ENCODE peak calls at places on chromosomes 6 and 20, in seven cellular contexts. J, H, M, T, U, S and F are unnamed samples.
A peak's percentile ranks its signal among the peaks of the same experiment; 100 is the strongest.

GRCh38 chr6:53959717-53960116 is 151.5 kb upstream of the MLIP start:
- DNase-seq in U (no peak), H (no peak), T (peak; percentile 49), J (no peak), M (no peak), S (no peak), F (no peak)

GRCh38 chr20:32820000-32820697 is 395 bp downstream of the MAPRE1 start:
- DNase-seq in J (peak; percentile 86), S (peak; percentile 76), U (peak; percentile 73), T (peak; percentile 83), H (no peak), M (no peak), F (no peak)

GRCh38 chr20:48384147-48384818 is 443.5 kb downstream of the PREX1 start:
- DNase-seq in H (no peak), S (no peak), M (no peak), U (no peak), T (peak; percentile 10), J (no peak), F (no peak)

GRCh38 chr6:13413466-13413862 is 73.9 kb downstream of the GFOD1 start:
- DNase-seq in U (no peak), M (peak; percentile 24), J (no peak), H (no peak), S (no peak), T (peak; percentile 67), F (no peak)

GRCh38 chr6:146871613-146872465 is 273.1 kb downstream of the ADGB start:
- DNase-seq in M (no peak), U (no peak), J (no peak), H (no peak), S (no peak), T (peak; percentile 85), F (no peak)

GRCh38 chr6:15395087-15395486 is 149.2 kb downstream of the JARID2 start:
- DNase-seq in T (no peak), S (no peak), H (no peak), M (no peak), J (no peak), U (no peak), F (no peak)

GRCh38 chr6:6712979-6713514 is 124.5 kb downstream of the LY86 start:
- DNase-seq in S (no peak), M (no peak), T (peak; percentile 68), U (no peak), J (no peak), H (no peak), F (no peak)

GRCh38 chr6:108113557-108114519 is 39.3 kb upstream of the OSTM1 start:
- DNase-seq in J (peak; percentile 64), S (peak; percentile 62), M (no peak), T (peak; percentile 74), U (peak; percentile 16), H (no peak), F (no peak)

GRCh38 chr6:166580076-166581050 is 6.1 kb downstream of the RAMACL start:
- DNase-seq in U (no peak), J (no peak), H (no peak), T (peak; percentile 18), S (no peak), M (no peak), F (no peak)

GRCh38 chr6:47318236-47318974 is 8.7 kb upstream of the TNFRSF21 start:
- DNase-seq in M (no peak), S (no peak), T (no peak), U (no peak), J (no peak), H (no peak), F (no peak)

GRCh38 chr6:34671801-34672656 is 24.5 kb downstream of the ILRUN start:
- DNase-seq in H (no peak), T (peak; percentile 82), U (no peak), M (no peak), J (no peak), S (no peak), F (no peak)

GRCh38 chr20:21395666-21396044 is 1.7 kb downstream of the NKX2-4 start:
- DNase-seq in J (no peak), U (no peak), S (no peak), T (no peak), M (no peak), H (no peak), F (no peak)

GRCh38 chr20:51497542-51498467 is 44.7 kb downstream of the NFATC2 start:
- DNase-seq in H (no peak), T (peak; percentile 43), U (no peak), J (no peak), S (no peak), M (no peak), F (no peak)

GRCh38 chr20:25397081-25397480 is 6.4 kb upstream of the ABHD12 start:
- DNase-seq in H (no peak), S (no peak), M (no peak), J (no peak), U (no peak), T (no peak), F (no peak)

GRCh38 chr6:33678246-33678931 is 33.1 kb downstream of the UQCC2 start:
- DNase-seq in H (no peak), J (no peak), U (no peak), S (no peak), M (no peak), T (no peak), F (no peak)

GRCh38 chr6:112188906-112189305 is 65.5 kb downstream of the LAMA4 start:
- DNase-seq in U (no peak), T (peak; percentile 77), S (no peak), M (no peak), H (no peak), J (no peak), F (no peak)

GRCh38 chr6:136646377-136646776 is 96.2 kb upstream of the MAP7 start:
- DNase-seq in J (no peak), T (peak; percentile 37), S (no peak), U (no peak), M (no peak), H (no peak), F (no peak)

DNA sequence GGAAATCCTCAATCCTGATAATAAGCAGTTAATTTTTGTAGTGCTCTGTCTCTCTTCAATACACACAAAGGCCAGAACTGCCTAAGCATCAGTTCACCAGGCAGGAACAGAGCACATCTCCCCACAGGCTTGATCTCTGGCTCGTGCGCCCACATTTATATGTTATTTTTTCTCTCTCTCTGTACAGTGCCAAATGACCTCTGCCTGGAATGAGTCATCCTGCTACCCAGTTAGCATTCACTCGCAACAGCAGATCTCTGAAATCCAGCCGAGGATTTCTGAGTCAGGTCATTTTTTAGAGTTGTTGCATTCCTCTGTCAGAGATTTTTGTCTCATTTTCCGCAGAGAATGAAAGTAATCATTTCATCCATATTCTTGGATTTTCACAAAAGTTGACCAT is 107.1 kb downstream of the COL12A1 start:
- DNase-seq in M (peak; percentile 10), U (peak; percentile 53), T (peak; percentile 97), H (peak; percentile 18), J (no peak), S (no peak), F (peak; percentile 9)
- H3K4me1 ChIP-seq in M (peaks cover 3% of the 10 kb centered on the region), U (no peaks in the 10 kb centered on the region), T (peaks cover 67% of the 10 kb centered on the region), H (peaks cover 8% of the 10 kb centered on the region), J (no peaks in the 10 kb centered on the region), S (no peaks in the 10 kb centered on the region), F (no peaks in the 10 kb centered on the region)

GRCh38 chr6:73956305-73956704 is 260.3 kb downstream of the CD109 start:
- DNase-seq in J (no peak), U (no peak), S (no peak), M (no peak), T (no peak), H (no peak), F (no peak)

GRCh38 chr6:73951186-73951585 is 255.2 kb downstream of the CD109 start:
- DNase-seq in U (no peak), M (no peak), S (no peak), T (peak; percentile 63), J (no peak), H (no peak), F (no peak)

GRCh38 chr6:73954843-73955242 is 258.8 kb downstream of the CD109 start:
- DNase-seq in H (no peak), T (no peak), U (no peak), S (no peak), J (no peak), M (no peak), F (no peak)

GRCh38 chr6:73955800-73956199 is 259.8 kb downstream of the CD109 start:
- DNase-seq in H (no peak), T (no peak), U (no peak), J (no peak), M (no peak), S (no peak), F (no peak)
- H3K27me3 ChIP-seq in H (no peaks in the 10 kb centered on the region), T (no peaks in the 10 kb centered on the region), U (no peaks in the 10 kb centered on the region), J (no peaks in the 10 kb centered on the region), M (no peaks in the 10 kb centered on the region), S (no peaks in the 10 kb centered on the region), F (no peaks in the 10 kb centered on the region)

GRCh38 chr6:90253631-90254030 is 43.0 kb downstream of the BACH2 start:
- DNase-seq in H (no peak), M (no peak), S (no peak), U (no peak), T (no peak), J (no peak), F (no peak)
- H3K4me1 ChIP-seq in H (no peaks in the 10 kb centered on the region), M (no peaks in the 10 kb centered on the region), S (no peaks in the 10 kb centered on the region), U (no peaks in the 10 kb centered on the region), T (peaks cover 11% of the 10 kb centered on the region), J (no peaks in the 10 kb centered on the region), F (peaks cover 33% of the 10 kb centered on the region)

GRCh38 chr6:25387921-25388320 is 108.7 kb downstream of the CARMIL1 start:
- DNase-seq in S (no peak), J (no peak), M (no peak), U (no peak), T (no peak), H (no peak), F (no peak)

GRCh38 chr6:25395731-25396130 is 116.6 kb downstream of the CARMIL1 start:
- DNase-seq in J (no peak), S (no peak), H (no peak), T (no peak), M (no peak), U (no peak), F (no peak)

GRCh38 chr6:25388776-25389175 is 109.6 kb downstream of the CARMIL1 start:
- DNase-seq in J (no peak), H (no peak), M (no peak), S (no peak), U (no peak), T (no peak), F (peak; percentile 50)

GRCh38 chr6:25389501-25389900 is 110.3 kb downstream of the CARMIL1 start:
- DNase-seq in H (no peak), M (no peak), S (no peak), J (no peak), T (peak; percentile 84), U (no peak), F (peak; percentile 41)

DNA sequence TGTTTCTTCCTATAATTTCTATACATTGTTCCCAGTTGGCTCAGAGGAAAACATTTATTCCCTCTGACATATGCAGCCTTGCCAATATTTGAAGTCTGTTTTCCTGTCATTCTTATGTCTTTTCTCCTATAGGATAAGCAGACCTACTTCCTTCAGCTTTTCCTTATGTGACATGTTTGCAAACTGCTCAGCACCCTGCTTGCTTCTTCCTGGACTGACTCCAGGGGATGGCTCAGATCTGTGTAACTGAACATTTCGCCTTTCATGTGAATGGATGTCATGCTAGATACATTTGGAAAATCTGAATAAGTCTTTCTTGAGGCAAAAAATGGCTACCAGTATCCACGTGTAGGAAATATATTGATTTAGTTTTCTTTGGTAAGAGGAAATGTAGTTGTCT is 113.2 kb downstream of the CARMIL1 start:
- DNase-seq in S (no peak), H (no peak), J (no peak), M (no peak), T (peak; percentile 73), U (no peak), F (no peak)
- H3K27me3 ChIP-seq in S (no peaks in the 10 kb centered on the region), H (no peaks in the 10 kb centered on the region), J (no peaks in the 10 kb centered on the region), M (no peaks in the 10 kb centered on the region), T (no peaks in the 10 kb centered on the region), U (no peaks in the 10 kb centered on the region), F (no peaks in the 10 kb centered on the region)

GRCh38 chr6:110328231-110328630 is 29.9 kb downstream of the METTL24 start:
- DNase-seq in U (no peak), J (no peak), S (no peak), M (no peak), T (peak; percentile 57), H (no peak), F (no peak)
- H3K4me1 ChIP-seq in U (peaks cover 2% of the 10 kb centered on the region), J (peaks cover 5% of the 10 kb centered on the region), S (peaks cover 31% of the 10 kb centered on the region), M (peaks cover 4% of the 10 kb centered on the region), T (peaks cover 36% of the 10 kb centered on the region), H (peaks cover 29% of the 10 kb centered on the region), F (no peaks in the 10 kb centered on the region)